ENCODE peak calls at places on chromosomes 5 and 9, in four cellular contexts. D is GM12878, R is HCT116, I is H1. T is an unnamed sample.

GRCh38 chr5:3394046-3394597 is 201.5 kb upstream of the IRX1 start:
- DNase-seq in D (no peak), R (no peak), I (no peak), T (no peak)

GRCh38 chr9:105114956-105115728 is 129.3 kb upstream of the SLC44A1 start:
- DNase-seq in D (peak), R (no peak), I (no peak), T (no peak)

GRCh38 chr9:113941056-113941455 is 64.9 kb downstream of the ZNF618 start:
- DNase-seq in D (no peak), R (no peak), I (no peak), T (no peak)

GRCh38 chr5:140189977-140190867 is 15.2 kb downstream of the CYSTM1 start:
- DNase-seq in D (no peak), R (no peak), I (no peak), T (peak)

GRCh38 chr5:69238760-69239251 is 4.1 kb downstream of the CDK7 start:
- DNase-seq in D (no peak), R (peak), I (no peak), T (no peak)

GRCh38 chr9:110900451-110900850 is 137.8 kb downstream of the LPAR1 start:
- DNase-seq in D (no peak), R (no peak), I (no peak), T (no peak)

GRCh38 chr5:137688248-137688840 is 47.5 kb downstream of the KLHL3 start:
- DNase-seq in D (no peak), R (no peak), I (no peak), T (no peak)

GRCh38 chr5:93583799-93584530 is 943 bp downstream of the NR2F1 start:
- DNase-seq in D (no peak), R (no peak), I (no peak), T (no peak)

GRCh38 chr5:142087920-142088679 is 20.5 kb upstream of the NDFIP1 start:
- DNase-seq in D (no peak), R (no peak), I (no peak), T (no peak)

GRCh38 chr9:22446589-22446949 is at the start of gene DMRTA1:
- DNase-seq in D (no peak), R (no peak), I (peak), T (no peak)

GRCh38 chr9:14907360-14907685 is 2.9 kb downstream of the FREM1 start:
- DNase-seq in D (no peak), R (no peak), I (no peak), T (no peak)

GRCh38 chr5:122120957-122121356 is 8.4 kb upstream of the ZNF474 start:
- DNase-seq in D (no peak), R (peak), I (no peak), T (no peak)

GRCh38 chr9:81776390-81776789 is 87.0 kb upstream of the TLE1 start:
- DNase-seq in D (no peak), R (no peak), I (no peak), T (no peak)

GRCh38 chr9:126637002-126637849 is 23.5 kb downstream of the LMX1B start:
- DNase-seq in D (no peak), R (no peak), I (no peak), T (no peak)

GRCh38 chr5:156121834-156122386 is 205.1 kb upstream of the SGCD start:
- DNase-seq in D (no peak), R (no peak), I (no peak), T (no peak)

GRCh38 chr5:159877894-159878448 is 38.3 kb upstream of the ADRA1B start:
- DNase-seq in D (no peak), R (no peak), I (no peak), T (no peak)

GRCh38 chr5:135094339-135095051 is 60.5 kb upstream of the PITX1 start:
- DNase-seq in D (no peak), R (no peak), I (no peak), T (no peak)

GRCh38 chr9:104927216-104927911 is 591 bp downstream of the ABCA1 start:
- DNase-seq in D (no peak), R (no peak), I (no peak), T (peak)

GRCh38 chr9:96680812-96681499 is 25.8 kb upstream of the PRXL2C start:
- DNase-seq in D (no peak), R (no peak), I (no peak), T (no peak)

GRCh38 chr9:99445377-99445891 is 223.4 kb downstream of the SEC61B start:
- DNase-seq in D (no peak), R (no peak), I (no peak), T (no peak)

GRCh38 chr9:135969064-135969683 is 8.0 kb upstream of the UBAC1 start:
- DNase-seq in D (no peak), R (no peak), I (no peak), T (no peak)

GRCh38 chr5:126351138-126351537 is 72.1 kb upstream of the GRAMD2B start:
- DNase-seq in D (no peak), R (no peak), I (no peak), T (no peak)

GRCh38 chr9:87381746-87382145 is 115.9 kb upstream of the DAPK1 start:
- DNase-seq in D (no peak), R (no peak), I (no peak), T (no peak)

GRCh38 chr5:114999176-114999575 is 170.5 kb downstream of the TRIM36 start:
- DNase-seq in D (no peak), R (no peak), I (no peak), T (no peak)

GRCh38 chr9:95793924-95794828 is 81.3 kb upstream of the ERCC6L2 start:
- DNase-seq in D (no peak), R (no peak), I (no peak), T (no peak)

GRCh38 chr9:123687246-123687721 is 242.6 kb downstream of the DENND1A start:
- DNase-seq in D (no peak), R (no peak), I (no peak), T (peak)

GRCh38 chr5:107796797-107797196 is 126.1 kb upstream of the EFNA5 start:
- DNase-seq in D (no peak), R (no peak), I (no peak), T (no peak)

GRCh38 chr9:11064853-11065252 is 452.1 kb upstream of the PTPRD start:
- DNase-seq in D (no peak), R (no peak), I (no peak), T (no peak)

GRCh38 chr5:96001262-96001661 is 39.6 kb upstream of the ELL2 start:
- DNase-seq in D (no peak), R (no peak), I (no peak), T (no peak)

GRCh38 chr9:110842976-110843375 is 174.4 kb downstream of the MUSK start:
- DNase-seq in D (no peak), R (no peak), I (no peak), T (no peak)

GRCh38 chr9:133987946-133988665 is 4.0 kb downstream of the VAV2 start:
- DNase-seq in D (no peak), R (no peak), I (no peak), T (no peak)

GRCh38 chr9:136975624-136976023 is 1.7 kb upstream of the PTGDS start:
- DNase-seq in D (no peak), R (no peak), I (no peak), T (no peak)

GRCh38 chr9:91055845-91056244 is 254.2 kb downstream of the SYK start:
- DNase-seq in D (no peak), R (no peak), I (no peak), T (no peak)

GRCh38 chr5:139388198-139388821 is 1.4 kb downstream of the MZB1 start:
- DNase-seq in D (no peak), R (no peak), I (no peak), T (peak)

GRCh38 chr9:116409124-116409523 is 255.5 kb downstream of the PAPPA start:
- DNase-seq in D (no peak), R (no peak), I (no peak), T (no peak)

GRCh38 chr9:130390986-130391385 is 53.8 kb upstream of the ASS1 start:
- DNase-seq in D (no peak), R (no peak), I (no peak), T (no peak)

GRCh38 chr9:130385257-130385656 is 59.5 kb upstream of the ASS1 start:
- DNase-seq in D (no peak), R (no peak), I (no peak), T (no peak)

GRCh38 chr9:130387398-130387797 is 57.4 kb upstream of the ASS1 start:
- DNase-seq in D (no peak), R (no peak), I (no peak), T (no peak)

GRCh38 chr9:130390371-130390770 is 54.4 kb upstream of the ASS1 start:
- DNase-seq in D (no peak), R (no peak), I (no peak), T (no peak)

DNA sequence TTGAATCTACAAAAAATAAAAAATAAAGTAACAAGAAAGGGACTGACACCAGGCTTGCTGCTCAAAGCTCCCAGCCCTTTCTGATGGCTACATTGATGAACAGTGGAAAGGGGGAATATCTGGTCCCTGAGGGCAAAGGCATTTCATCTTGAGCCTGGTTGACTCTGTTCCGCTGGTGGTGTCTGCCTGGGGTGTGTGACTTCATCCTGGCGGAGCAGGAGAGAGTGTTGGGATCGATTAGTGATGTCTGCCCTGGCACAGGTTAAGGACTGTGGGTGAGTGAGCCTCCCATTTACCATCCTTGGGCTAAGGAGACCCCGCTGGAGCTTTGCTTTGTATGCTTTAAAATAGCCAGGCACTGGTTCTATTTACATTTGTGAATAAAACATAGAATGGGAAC is 56.9 kb upstream of the ASS1 start:
- DNase-seq in D (no peak), R (no peak), I (no peak), T (peak)
- TF ChIP-seq JUND in D (no peak), R (no peak), I (no peak), T (no peak)

GRCh38 chr9:122005597-122005996 is 87.5 kb downstream of the TTLL11 start:
- DNase-seq in D (no peak), R (no peak), I (no peak), T (peak)
- TF ChIP-seq JUND in D (no peak), R (no peak), I (no peak), T (no peak)

GRCh38 chr5:9922719-9923118 is 292.6 kb upstream of the TAS2R1 start:
- DNase-seq in D (no peak), R (no peak), I (no peak), T (no peak)

GRCh38 chr5:9927521-9927997 is 297.4 kb upstream of the TAS2R1 start:
- DNase-seq in D (no peak), R (no peak), I (no peak), T (no peak)

GRCh38 chr5:9928266-9928750 is 298.2 kb upstream of the TAS2R1 start:
- DNase-seq in D (no peak), R (no peak), I (no peak), T (no peak)

GRCh38 chr5:9927106-9927505 is 297.0 kb upstream of the TAS2R1 start:
- DNase-seq in D (no peak), R (no peak), I (no peak), T (no peak)

DNA sequence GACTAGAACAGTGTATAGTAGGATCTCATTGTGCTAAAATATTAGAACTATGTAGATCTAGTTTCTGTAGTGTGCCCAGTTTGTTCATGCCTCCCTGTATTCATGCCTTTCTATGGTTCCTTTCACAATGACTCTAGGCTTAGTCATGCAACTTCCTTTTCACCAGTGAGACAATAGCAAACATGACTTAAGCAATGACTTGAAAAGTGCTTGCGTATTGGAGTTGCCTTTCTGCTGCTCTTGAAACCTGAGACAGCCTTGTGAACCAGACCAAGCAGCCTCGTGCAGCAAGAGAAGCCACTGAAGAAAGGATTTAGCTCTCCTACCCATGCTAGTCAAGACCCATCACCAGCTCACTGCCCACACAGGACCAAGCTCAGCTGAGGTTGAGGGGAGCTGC is 294.5 kb upstream of the TAS2R1 start:
- DNase-seq in D (peak), R (peak), I (no peak), T (peak)
- TF ChIP-seq JUND in D (no peak), R (no peak), I (no peak), T (no peak)

GRCh38 chr9:13020141-13020540 is 245.3 kb downstream of the LURAP1L start:
- DNase-seq in D (no peak), R (no peak), I (no peak), T (no peak)

GRCh38 chr9:13013976-13014375 is 239.2 kb downstream of the LURAP1L start:
- DNase-seq in D (no peak), R (no peak), I (no peak), T (no peak)

DNA sequence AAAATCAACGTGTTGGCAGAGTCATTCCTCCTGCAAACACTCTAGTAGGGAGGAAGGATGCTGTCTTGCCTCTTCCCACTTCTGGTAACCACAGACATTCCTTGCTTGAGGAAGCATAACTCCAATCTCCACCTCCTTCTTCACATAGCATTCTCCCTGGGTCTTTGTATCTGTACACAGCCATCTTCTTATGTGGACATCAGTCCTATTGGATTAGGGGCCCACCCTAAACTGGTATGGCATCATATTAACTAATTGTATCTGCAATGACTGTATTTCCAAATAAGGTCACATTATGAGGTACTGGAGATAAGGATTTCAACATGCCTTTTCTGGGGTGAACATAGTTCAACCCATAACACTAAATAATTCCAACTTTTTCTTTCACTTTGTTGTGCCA is 239.7 kb downstream of the LURAP1L start:
- DNase-seq in D (no peak), R (no peak), I (no peak), T (no peak)
- TF ChIP-seq JUND in D (no peak), R (no peak), I (no peak), T (no peak)

GRCh38 chr5:110376281-110376916 is 350.1 kb downstream of the TMEM232 start:
- DNase-seq in D (no peak), R (no peak), I (no peak), T (no peak)

DNA sequence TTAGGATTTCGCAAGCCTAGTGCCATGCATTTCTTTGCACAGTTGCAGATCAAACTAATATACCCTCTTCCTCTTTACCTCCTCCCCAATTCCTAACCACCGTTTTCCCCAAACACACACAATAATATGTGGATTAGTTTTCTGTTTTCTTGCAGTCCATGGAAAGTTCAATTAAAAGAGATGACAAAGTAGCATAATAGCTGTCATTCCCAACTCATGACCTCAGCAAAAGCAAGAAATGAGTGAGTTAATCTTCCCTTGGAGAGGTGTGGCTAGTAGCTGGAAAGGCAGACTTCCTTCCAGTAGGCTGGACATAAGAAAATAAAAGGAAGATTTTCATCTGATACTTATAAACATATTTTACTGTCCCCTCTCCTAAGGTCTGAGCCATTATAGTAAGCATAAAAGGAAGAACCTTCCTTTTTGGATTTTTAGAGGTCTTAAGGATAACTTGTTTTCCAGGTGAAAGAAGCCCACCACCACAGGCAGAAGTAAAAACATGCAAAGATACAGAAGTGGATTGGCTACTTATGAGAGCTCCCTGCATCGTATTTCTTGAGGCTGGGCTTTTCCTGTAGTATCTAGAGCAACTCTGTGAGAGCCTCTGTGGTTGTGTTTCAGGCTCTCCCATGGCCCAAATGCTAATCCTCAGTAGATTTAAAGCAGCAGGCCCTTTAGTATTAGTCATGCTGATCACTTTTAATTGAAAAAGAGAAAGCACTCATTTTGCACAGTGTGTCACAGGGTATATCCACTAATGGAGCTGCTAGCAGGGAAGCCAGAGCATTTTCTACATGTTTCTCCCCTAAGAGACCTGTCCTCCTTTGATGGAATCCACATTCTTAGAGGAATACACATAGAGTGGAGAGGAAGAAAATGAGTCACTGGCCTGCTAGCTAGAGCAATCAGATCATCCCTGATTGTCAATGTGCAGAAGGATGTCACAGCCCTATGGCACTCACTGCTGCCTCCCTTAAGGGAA is 348.8 kb downstream of the TMEM232 start:
- DNase-seq in D (no peak), R (no peak), I (no peak), T (no peak)
- TF ChIP-seq JUND in D (no peak), R (no peak), I (no peak), T (no peak)

GRCh38 chr5:130541617-130542221 is 623.3 kb downstream of the HINT1 start:
- DNase-seq in D (peak), R (no peak), I (no peak), T (no peak)
- TF ChIP-seq JUND in D (no peak), R (peak), I (no peak), T (no peak)

T was measured in T47D.